ENCODE peak calls at places on chromosomes 5 and 9, in nine cellular contexts. D is SJCRH30, E is epithelial cell of esophagus, C is G401, K is occipital lobe, U is astrocyte of the spinal cord, J is NCI-H446 treated with DMSO at 0.1 percent for 48 hours, Z is posterior cingulate gyrus, B is T-helper 9 cell. L is an unnamed sample.

GRCh38 chr5:66642538-66642937 is 46.3 kb downstream of the MAST4 start:
- DNase-seq in D (no peak), E (no peak), C (no peak), K (no peak), U (no peak), J (no peak), Z (no peak), B (no peak), L (no peak)

GRCh38 chr9:129221233-129221632 is 43.2 kb upstream of the IER5L start:
- DNase-seq in D (peak; percentile 40), E (no peak), C (no peak), K (no peak), U (no peak), J (no peak), Z (no peak), B (no peak), L (no peak)

GRCh38 chr5:108727154-108727638 is 20.5 kb upstream of the FER start:
- DNase-seq in D (peak; percentile 64), E (peak; percentile 76), C (peak; percentile 45), K (no peak), U (no peak), J (peak; percentile 42), Z (no peak), B (no peak), L (no peak)

GRCh38 chr5:4868140-4868735 is 271.9 kb upstream of the ADAMTS16 start:
- DNase-seq in D (peak; percentile 61), E (peak; percentile 29), C (peak; percentile 76), K (no peak), U (peak; percentile 27), J (no peak), Z (no peak), B (peak; percentile 1), L (peak; percentile 68)

GRCh38 chr5:78903936-78904335 is 81.2 kb downstream of the ARSB start:
- DNase-seq in D (no peak), E (peak; percentile 27), C (no peak), K (no peak), U (peak; percentile 58), J (no peak), Z (no peak), B (no peak), L (no peak)

GRCh38 chr5:134103397-134103796 is 11.1 kb upstream of the TCF7 start:
- DNase-seq in D (no peak), E (no peak), C (no peak), K (no peak), U (no peak), J (no peak), Z (no peak), B (no peak), L (peak; percentile 81)

GRCh38 chr9:94656190-94656589 is 16.9 kb upstream of the FBP1 start:
- DNase-seq in D (peak; percentile 54), E (no peak), C (peak; percentile 41), K (peak; percentile 12), U (no peak), J (no peak), Z (no peak), B (no peak), L (peak; percentile 64)

GRCh38 chr5:181282874-181283273 is 21.9 kb upstream of the TRIM52 start:
- DNase-seq in D (no peak), E (no peak), C (no peak), K (no peak), U (no peak), J (no peak), Z (no peak), B (no peak), L (no peak)

GRCh38 chr5:139474815-139475791 is 4.3 kb downstream of the SMIM33 start:
- DNase-seq in D (no peak), E (peak; percentile 50), C (peak; percentile 56), K (no peak), U (peak; percentile 67), J (no peak), Z (no peak), B (no peak), L (no peak)

GRCh38 chr5:181212934-181213333 is 7.9 kb upstream of the TRIM7 start:
- DNase-seq in D (no peak), E (no peak), C (no peak), K (no peak), U (no peak), J (no peak), Z (no peak), B (no peak), L (no peak)

GRCh38 chr9:69573666-69574456 is 98.3 kb downstream of the APBA1 start:
- DNase-seq in D (peak; percentile 72), E (peak; percentile 70), C (no peak), K (no peak), U (peak; percentile 87), J (no peak), Z (no peak), B (no peak), L (no peak)

GRCh38 chr5:67516959-67517358 is 320.4 kb upstream of the CD180 start:
- DNase-seq in D (no peak), E (peak; percentile 42), C (no peak), K (no peak), U (peak; percentile 89), J (no peak), Z (no peak), B (no peak), L (no peak)

GRCh38 chr9:109251080-109251775 is 69.6 kb downstream of the EPB41L4B start:
- DNase-seq in D (peak; percentile 54), E (peak; percentile 91), C (no peak), K (no peak), U (peak; percentile 88), J (no peak), Z (no peak), B (no peak), L (no peak)

GRCh38 chr5:171336486-171337206 is 27.6 kb downstream of the TLX3 start:
- DNase-seq in D (no peak), E (peak; percentile 68), C (peak; percentile 88), K (peak; percentile 14), U (peak; percentile 58), J (peak; percentile 33), Z (no peak), B (no peak), L (no peak)

GRCh38 chr5:134833340-134834032 is 12.3 kb upstream of the C5orf24 start:
- DNase-seq in D (no peak), E (no peak), C (no peak), K (no peak), U (peak; percentile 65), J (no peak), Z (no peak), B (no peak), L (no peak)

GRCh38 chr9:98410185-98410697 is 154.8 kb upstream of the TBC1D2 start:
- DNase-seq in D (peak; percentile 82), E (peak; percentile 54), C (peak; percentile 80), K (peak; percentile 31), U (peak; percentile 54), J (no peak), Z (no peak), B (no peak), L (no peak)

GRCh38 chr5:166961028-166961427 is 1330.4 kb upstream of the WWC1 start:
- DNase-seq in D (peak; percentile 58), E (no peak), C (no peak), K (no peak), U (no peak), J (no peak), Z (no peak), B (no peak), L (no peak)

GRCh38 chr9:92501671-92502393 is 19.5 kb upstream of the ASPN start:
- DNase-seq in D (peak; percentile 41), E (peak; percentile 62), C (peak; percentile 10), K (no peak), U (no peak), J (no peak), Z (peak; percentile 14), B (no peak), L (no peak)

GRCh38 chr5:132753135-132753987 is 6.1 kb downstream of the CCNI2 start:
- DNase-seq in D (peak; percentile 53), E (peak; percentile 21), C (peak; percentile 85), K (peak; percentile 56), U (no peak), J (no peak), Z (peak; percentile 89), B (no peak), L (peak; percentile 60)

GRCh38 chr5:137733922-137734695 is 1.8 kb downstream of the KLHL3 start:
- DNase-seq in D (no peak), E (peak; percentile 45), C (peak; percentile 56), K (no peak), U (no peak), J (no peak), Z (no peak), B (no peak), L (no peak)

GRCh38 chr5:96434201-96434645 is 1.2 kb upstream of the PCSK1 start:
- DNase-seq in D (peak; percentile 80), E (peak; percentile 67), C (peak; percentile 14), K (no peak), U (peak; percentile 76), J (peak; percentile 12), Z (peak; percentile 83), B (peak; percentile 16), L (peak; percentile 67)

GRCh38 chr9:121652037-121652837 is 803 bp downstream of the DAB2IP start:
- DNase-seq in D (peak; percentile 68), E (no peak), C (no peak), K (no peak), U (no peak), J (no peak), Z (peak; percentile 84), B (no peak), L (no peak)

GRCh38 chr5:38500861-38501260 is 55.6 kb downstream of the LIFR start:
- DNase-seq in D (no peak), E (peak; percentile 55), C (no peak), K (no peak), U (peak; percentile 44), J (no peak), Z (no peak), B (no peak), L (no peak)

GRCh38 chr9:103707181-103707580 is 386.9 kb upstream of the SMC2 start:
- DNase-seq in D (no peak), E (no peak), C (no peak), K (no peak), U (peak; percentile 6), J (no peak), Z (no peak), B (no peak), L (no peak)

GRCh38 chr5:147057051-147057450 is 177.8 kb upstream of the STK32A start:
- DNase-seq in D (no peak), E (no peak), C (no peak), K (no peak), U (no peak), J (no peak), Z (no peak), B (no peak), L (no peak)

GRCh38 chr9:129954868-129955550 is 88.0 kb downstream of the FNBP1 start:
- DNase-seq in D (no peak), E (no peak), C (no peak), K (no peak), U (peak; percentile 25), J (no peak), Z (no peak), B (no peak), L (no peak)

GRCh38 chr5:72709341-72709740 is 107.1 kb upstream of the TNPO1 start:
- DNase-seq in D (no peak), E (no peak), C (no peak), K (no peak), U (no peak), J (no peak), Z (no peak), B (no peak), L (no peak)

GRCh38 chr5:116763987-116764866 is 189.6 kb upstream of the SEMA6A start:
- DNase-seq in D (no peak), E (peak; percentile 97), C (no peak), K (no peak), U (peak; percentile 62), J (peak; percentile 54), Z (no peak), B (no peak), L (no peak)

GRCh38 chr9:92704528-92704927 is 34.6 kb upstream of the IPPK start:
- DNase-seq in D (no peak), E (no peak), C (no peak), K (no peak), U (no peak), J (no peak), Z (no peak), B (no peak), L (no peak)

GRCh38 chr9:135516132-135516860 is 4.9 kb upstream of the LCN1 start:
- DNase-seq in D (no peak), E (no peak), C (no peak), K (no peak), U (no peak), J (no peak), Z (peak; percentile 65), B (no peak), L (peak; percentile 41)

GRCh38 chr5:132472431-132472830 is 18.1 kb downstream of the IRF1 start:
- DNase-seq in D (no peak), E (no peak), C (no peak), K (no peak), U (no peak), J (no peak), Z (no peak), B (no peak), L (peak; percentile 63)